ENCODE peak calls at places on chromosome 18, in eight cellular contexts. A is gastrocnemius medialis; G is ascending aorta; O is effector memory CD4-positive, alpha-beta T cell; Q is mammary epithelial cell; H is aorta; L is esophagus squamous epithelium; J is Peyer's patch. N is an unnamed sample. For H3K4me1, the result is how much of the 10 kb centered on the place peaks cover.

GRCh38 chr18:46622999-46623398 is 34.0 kb downstream of the LOXHD1 start:
- DNase-seq in Q (peak), A (no peak), H (no peak), J (no peak), L (no peak), O (no peak), G (no peak), N (no peak)

GRCh38 chr18:54690198-54690597 is 99.2 kb downstream of the DYNAP start:
- DNase-seq in L (no peak), G (no peak), H (no peak), A (no peak), O (no peak), J (no peak), Q (peak), N (no peak)

GRCh38 chr18:22856870-22857269 is 76.3 kb upstream of the RBBP8 start:
- DNase-seq in L (no peak), H (no peak), G (no peak), Q (peak), O (no peak), A (no peak), J (no peak), N (no peak)

GRCh38 chr18:78659748-78660147 is 319.9 kb upstream of the SALL3 start:
- DNase-seq in G (no peak), Q (no peak), J (no peak), L (no peak), A (no peak), O (no peak), H (no peak), N (peak)

GRCh38 chr18:32771169-32771751 is 1.6 kb downstream of the KLHL14 start:
- DNase-seq in H (no peak), L (no peak), A (no peak), Q (no peak), J (peak), O (no peak), G (no peak), N (peak)

GRCh38 chr18:11849845-11850747 is 1.1 kb upstream of the CHMP1B start:
- DNase-seq in H (peak), J (no peak), G (peak), A (peak), Q (peak), O (peak), L (no peak), N (peak)

GRCh38 chr18:76847926-76848325 is 25.6 kb downstream of the ZNF236 start:
- DNase-seq in A (no peak), L (no peak), H (no peak), J (no peak), G (no peak), Q (no peak), O (no peak), N (peak)

GRCh38 chr18:65753520-65753919 is 2.7 kb downstream of the CDH7 start:
- DNase-seq in G (no peak), L (no peak), A (no peak), H (no peak), O (no peak), J (no peak), Q (no peak), N (peak)

GRCh38 chr18:13279181-13280065 is 60.9 kb downstream of the LDLRAD4 start:
- DNase-seq in A (no peak), H (no peak), L (no peak), Q (no peak), O (no peak), G (no peak), J (no peak), N (no peak)

GRCh38 chr18:46051731-46052461 is 20.2 kb downstream of the PSTPIP2 start:
- DNase-seq in J (no peak), Q (peak), L (no peak), O (no peak), A (peak), G (no peak), H (no peak), N (no peak)

GRCh38 chr18:45197526-45197970 is 417.7 kb upstream of the SLC14A2 start:
- DNase-seq in H (no peak), L (no peak), J (no peak), O (no peak), A (no peak), G (no peak), Q (peak), N (no peak)

GRCh38 chr18:22694954-22695353 is 238.2 kb upstream of the RBBP8 start:
- DNase-seq in H (peak), Q (peak), L (no peak), O (no peak), G (no peak), J (no peak), A (peak), N (peak)

GRCh38 chr18:31204833-31205232 is 42.2 kb upstream of the DSC1 start:
- DNase-seq in A (no peak), G (no peak), L (no peak), Q (no peak), H (no peak), J (peak), O (no peak), N (no peak)

GRCh38 chr18:49632588-49632987 is 70.7 kb downstream of the LIPG start:
- DNase-seq in H (no peak), L (no peak), O (no peak), J (no peak), Q (no peak), A (no peak), G (no peak), N (no peak)

GRCh38 chr18:41128545-41128944 is 826.5 kb upstream of the PIK3C3 start:
- DNase-seq in J (no peak), H (no peak), G (no peak), L (no peak), Q (peak), O (no peak), A (no peak), N (no peak)

GRCh38 chr18:13726972-13727331 is 479 bp downstream of the RNMT start:
- DNase-seq in J (no peak), A (peak), Q (peak), G (no peak), O (no peak), H (peak), L (peak), N (peak)

GRCh38 chr18:10834128-10834815 is 308.4 kb downstream of the NAPG start:
- DNase-seq in J (no peak), G (no peak), A (no peak), L (no peak), Q (no peak), O (no peak), H (no peak), N (no peak)

GRCh38 chr18:51278045-51278649 is 80.7 kb upstream of the MEX3C start:
- DNase-seq in O (no peak), H (no peak), Q (peak), A (no peak), L (no peak), G (no peak), J (no peak), N (peak)

GRCh38 chr18:22399949-22400348 is 17.8 kb downstream of the CTAGE1 start:
- DNase-seq in L (no peak), G (no peak), H (no peak), O (no peak), A (no peak), Q (no peak), J (no peak), N (no peak)

GRCh38 chr18:31232779-31233424 is 70.2 kb upstream of the DSC1 start:
- DNase-seq in Q (no peak), O (no peak), L (no peak), J (no peak), A (no peak), H (no peak), G (no peak), N (no peak)

GRCh38 chr18:67432806-67433205 is 83.7 kb downstream of the DSEL start:
- DNase-seq in G (no peak), Q (no peak), O (no peak), J (no peak), A (no peak), H (no peak), L (no peak), N (no peak)

GRCh38 chr18:54946149-54946581 is 13.1 kb downstream of the CCDC68 start:
- DNase-seq in O (no peak), Q (no peak), H (no peak), G (no peak), J (peak), L (no peak), A (no peak), N (no peak)

GRCh38 chr18:3100498-3101132 is 87.7 kb upstream of the LPIN2 start:
- DNase-seq in H (no peak), A (no peak), J (no peak), Q (no peak), O (no peak), G (no peak), L (no peak), N (no peak)

GRCh38 chr18:37578886-37579513 is 13.4 kb upstream of the CELF4 start:
- DNase-seq in H (no peak), Q (peak), A (no peak), O (no peak), L (no peak), G (no peak), J (no peak), N (peak)

GRCh38 chr18:31702449-31702848 is 18.1 kb upstream of the B4GALT6 start:
- DNase-seq in O (no peak), G (no peak), Q (no peak), H (no peak), J (no peak), L (no peak), A (no peak), N (no peak)

GRCh38 chr18:77346446-77346845 is 96.8 kb downstream of the GALR1 start:
- DNase-seq in L (no peak), G (no peak), J (no peak), A (no peak), O (no peak), H (no peak), Q (no peak), N (no peak)

GRCh38 chr18:34544930-34545329 is 165.2 kb upstream of the DTNA start:
- DNase-seq in J (no peak), Q (no peak), O (no peak), H (no peak), L (no peak), A (no peak), G (no peak), N (no peak)

GRCh38 chr18:49878567-49878966 is 65.2 kb upstream of the ACAA2 start:
- DNase-seq in O (no peak), G (no peak), J (no peak), Q (peak), H (no peak), A (no peak), L (no peak), N (no peak)

GRCh38 chr18:41145526-41145925 is 809.5 kb upstream of the PIK3C3 start:
- DNase-seq in H (no peak), Q (peak), L (no peak), J (no peak), O (no peak), A (no peak), G (no peak), N (no peak)

GRCh38 chr18:24266124-24266523 is 127.3 kb downstream of the CABYR start:
- DNase-seq in Q (no peak), J (no peak), G (no peak), A (no peak), L (no peak), H (no peak), O (no peak), N (no peak)
- H3K4me1 ChIP-seq in Q (under half), J (under half), G (under half), A (under half), L (under half), H (under half), O (under half), N (under half)

DNA sequence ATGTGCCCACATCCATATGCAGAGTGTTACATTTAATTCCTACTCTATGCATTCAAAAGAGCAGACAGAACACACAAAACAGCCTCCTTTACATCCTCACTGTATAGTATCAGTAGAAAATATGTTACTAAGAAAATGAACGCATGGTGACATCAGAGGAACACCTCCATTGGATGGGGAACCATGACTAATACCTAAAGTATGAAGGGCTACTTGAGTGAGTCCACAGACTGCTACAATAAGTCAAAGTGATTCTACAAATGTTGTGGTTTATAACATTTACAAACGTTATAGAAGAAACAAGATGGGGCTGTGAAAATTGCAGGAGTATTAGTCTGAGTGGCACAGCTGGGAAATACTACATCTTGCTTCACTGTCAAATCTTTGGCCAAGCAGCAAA is 1830.9 kb upstream of the PIK3C3 start:
- DNase-seq in A (no peak), G (no peak), Q (peak), H (no peak), J (no peak), L (no peak), O (no peak), N (no peak)
- H3K4me1 ChIP-seq in A (under half), G (under half), Q (under half), H (under half), J (under half), L (under half), O (under half), N (under half)

GRCh38 chr18:36185901-36186460 is 1.3 kb upstream of the MOCOS start:
- DNase-seq in G (no peak), A (no peak), H (no peak), J (no peak), L (no peak), O (no peak), Q (no peak), N (no peak)
- H3K4me1 ChIP-seq in G (under half), A (under half), H (under half), J (under half), L (under half), O (under half), Q (under half), N (under half)

GRCh38 chr18:48155856-48156255 is 225.4 kb upstream of the SMAD2 start:
- DNase-seq in A (no peak), L (no peak), O (no peak), H (no peak), J (no peak), Q (peak), G (no peak), N (no peak)
- H3K4me1 ChIP-seq in A (under half), L (half or more), O (under half), H (under half), J (under half), Q (half or more), G (under half), N (under half)

GRCh38 chr18:8454136-8454535 is 155.1 kb upstream of the RAB12 start:
- DNase-seq in G (no peak), L (no peak), Q (no peak), A (no peak), O (no peak), J (no peak), H (no peak), N (no peak)
- H3K4me1 ChIP-seq in G (under half), L (under half), Q (under half), A (under half), O (under half), J (under half), H (under half), N (under half)

GRCh38 chr18:9826666-9827065 is 59.1 kb upstream of the TXNDC2 start:
- DNase-seq in O (no peak), L (no peak), G (no peak), H (no peak), J (no peak), Q (no peak), A (no peak), N (no peak)
- H3K4me1 ChIP-seq in O (under half), L (half or more), G (under half), H (under half), J (under half), Q (half or more), A (under half), N (under half)

DNA sequence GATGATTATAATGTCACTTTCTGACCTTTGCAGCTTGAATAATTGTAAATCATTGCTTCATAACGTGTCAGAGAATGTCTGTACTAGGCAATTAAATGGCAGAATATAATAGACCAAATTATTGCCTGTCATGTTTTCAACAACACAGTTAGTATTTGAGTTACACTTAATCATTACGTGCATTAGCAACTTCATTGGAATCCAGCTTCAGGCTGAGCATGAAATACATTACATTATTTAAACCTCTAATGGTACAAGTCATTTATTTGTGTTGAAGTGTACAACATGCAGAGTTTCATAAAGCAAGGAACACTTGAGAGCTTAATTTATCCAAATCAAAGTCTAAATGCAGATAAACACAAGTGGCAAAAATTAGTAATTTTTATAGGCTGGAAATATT is 48.0 kb downstream of the ZNF407 start:
- DNase-seq in A (no peak), G (no peak), Q (peak), H (no peak), O (no peak), J (no peak), L (no peak), N (no peak)
- H3K4me1 ChIP-seq in A (under half), G (under half), Q (under half), H (under half), O (under half), J (under half), L (under half), N (under half)

GRCh38 chr18:57772387-57772799 is 30.7 kb downstream of the ATP8B1 start:
- DNase-seq in A (peak), G (no peak), H (no peak), J (no peak), Q (no peak), L (no peak), O (no peak), N (no peak)

GRCh38 chr18:57780318-57781127 is 22.6 kb downstream of the ATP8B1 start:
- DNase-seq in L (no peak), G (no peak), O (no peak), A (no peak), J (no peak), Q (peak), H (no peak), N (no peak)

GRCh38 chr18:57775937-57776336 is 27.2 kb downstream of the ATP8B1 start:
- DNase-seq in Q (peak), L (no peak), O (no peak), G (no peak), J (no peak), A (no peak), H (no peak), N (no peak)

GRCh38 chr18:57776767-57777166 is 26.3 kb downstream of the ATP8B1 start:
- DNase-seq in O (no peak), J (no peak), A (no peak), L (no peak), G (no peak), H (no peak), Q (no peak), N (no peak)

DNA sequence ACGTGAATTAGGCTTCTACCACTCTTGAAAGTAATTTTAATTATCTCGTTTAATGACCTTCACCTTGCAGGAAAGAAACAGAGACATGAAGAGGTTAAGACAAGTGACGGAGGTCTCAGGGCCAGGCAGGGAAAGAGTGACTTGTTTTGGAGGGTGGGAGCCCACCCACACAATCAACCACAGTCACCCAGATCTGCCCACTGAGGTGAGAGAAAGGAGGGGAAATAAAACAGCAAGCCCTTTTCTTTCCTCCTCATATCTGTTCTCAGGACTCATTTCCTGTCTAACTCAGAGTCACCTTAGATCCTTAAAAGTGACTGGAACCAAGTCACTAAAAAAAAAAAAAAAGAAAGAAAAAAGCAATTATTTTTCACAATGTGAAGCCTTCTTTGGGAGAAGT is 26.8 kb downstream of the ATP8B1 start:
- DNase-seq in A (no peak), O (no peak), J (no peak), G (no peak), L (no peak), H (no peak), Q (no peak), N (no peak)
- H3K4me1 ChIP-seq in A (under half), O (under half), J (under half), G (under half), L (half or more), H (under half), Q (under half), N (under half)

DNA sequence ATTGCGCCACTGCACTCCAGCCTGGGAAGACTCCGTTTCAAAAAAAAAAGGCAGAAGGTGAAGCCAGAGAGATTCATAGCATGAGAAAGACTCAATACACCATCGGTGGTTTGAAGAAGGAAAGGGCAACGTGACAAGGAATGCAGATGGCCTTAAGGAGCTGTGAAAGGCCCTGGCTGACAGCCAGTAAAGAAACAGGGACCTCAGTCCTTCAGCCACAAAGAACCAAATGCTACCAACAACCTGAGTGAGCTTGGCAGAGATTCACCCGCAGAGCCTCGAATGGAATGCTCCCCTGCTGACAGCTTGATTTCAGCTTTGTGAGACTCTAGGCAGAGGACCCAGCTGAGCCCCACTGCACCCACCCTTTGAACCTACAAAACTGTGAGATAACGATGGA is 154.9 kb upstream of the NDUFV2 start:
- DNase-seq in H (no peak), J (no peak), L (no peak), O (no peak), A (no peak), Q (no peak), G (no peak), N (no peak)
- H3K4me1 ChIP-seq in H (under half), J (under half), L (under half), O (under half), A (under half), Q (half or more), G (under half), N (under half)

GRCh38 chr18:79983793-79984192 is 4.6 kb downstream of the TXNL4A start:
- DNase-seq in A (no peak), L (no peak), H (no peak), Q (no peak), J (no peak), O (no peak), G (no peak), N (no peak)
- H3K4me1 ChIP-seq in A (under half), L (under half), H (under half), Q (under half), J (under half), O (under half), G (under half), N (under half)